ENCODE peak calls at places on chromosomes 7 and 10, in six cellular contexts. One of them, this sample, is unnamed.

GRCh38 chr7:32179567-32179966 is 109.4 kb upstream of the PDE1C start:
- DNase-seq in body of pancreas: no peak
- DNase-seq in A549: no peak
- DNase-seq in neural progenitor cell: no peak
- DNase-seq in mammary epithelial cell: no peak
- DNase-seq in SK-N-SH: no peak
- DNase-seq in this sample: no peak

GRCh38 chr7:3725145-3725544 is 424.1 kb downstream of the SDK1 start:
- DNase-seq in mammary epithelial cell: no peak
- DNase-seq in neural progenitor cell: no peak
- DNase-seq in A549: no peak
- DNase-seq in body of pancreas: peak
- DNase-seq in SK-N-SH: no peak
- DNase-seq in this sample: no peak

GRCh38 chr7:51045319-51046102 is 262.8 kb upstream of the GRB10 start:
- DNase-seq in A549: peak
- DNase-seq in mammary epithelial cell: peak
- DNase-seq in SK-N-SH: no peak
- DNase-seq in neural progenitor cell: no peak
- DNase-seq in body of pancreas: peak
- DNase-seq in this sample: no peak

GRCh38 chr10:110704906-110705476 is 60.9 kb downstream of the RBM20 start:
- DNase-seq in neural progenitor cell: no peak
- DNase-seq in A549: no peak
- DNase-seq in body of pancreas: no peak
- DNase-seq in mammary epithelial cell: no peak
- DNase-seq in SK-N-SH: no peak
- DNase-seq in this sample: no peak

GRCh38 chr7:20359397-20359963 is 28.8 kb downstream of the ITGB8 start:
- DNase-seq in body of pancreas: no peak
- DNase-seq in A549: no peak
- DNase-seq in SK-N-SH: no peak
- DNase-seq in mammary epithelial cell: peak
- DNase-seq in neural progenitor cell: no peak
- DNase-seq in this sample: no peak

GRCh38 chr10:71372882-71373495 is 23.7 kb upstream of the CDH23 start:
- DNase-seq in body of pancreas: no peak
- DNase-seq in mammary epithelial cell: no peak
- DNase-seq in A549: no peak
- DNase-seq in neural progenitor cell: no peak
- DNase-seq in SK-N-SH: no peak
- DNase-seq in this sample: no peak

GRCh38 chr7:50308301-50309129 is 4.0 kb downstream of the IKZF1 start:
- DNase-seq in body of pancreas: no peak
- DNase-seq in SK-N-SH: no peak
- DNase-seq in A549: no peak
- DNase-seq in mammary epithelial cell: no peak
- DNase-seq in neural progenitor cell: peak
- DNase-seq in this sample: no peak

GRCh38 chr7:106114735-106115383 is 2.7 kb upstream of the SYPL1 start:
- DNase-seq in A549: no peak
- DNase-seq in body of pancreas: no peak
- DNase-seq in SK-N-SH: no peak
- DNase-seq in mammary epithelial cell: no peak
- DNase-seq in neural progenitor cell: no peak
- DNase-seq in this sample: no peak

GRCh38 chr7:73865738-73866445 is 4.9 kb downstream of the TMEM270 start:
- DNase-seq in A549: peak
- DNase-seq in mammary epithelial cell: no peak
- DNase-seq in neural progenitor cell: peak
- DNase-seq in body of pancreas: peak
- DNase-seq in SK-N-SH: peak
- DNase-seq in this sample: no peak

GRCh38 chr10:33638401-33638800 is 303.9 kb upstream of the NRP1 start:
- DNase-seq in neural progenitor cell: no peak
- DNase-seq in A549: no peak
- DNase-seq in SK-N-SH: peak
- DNase-seq in body of pancreas: no peak
- DNase-seq in mammary epithelial cell: no peak
- DNase-seq in this sample: no peak

GRCh38 chr7:1505731-1506550 is 1.8 kb upstream of the INTS1 start:
- DNase-seq in mammary epithelial cell: no peak
- DNase-seq in SK-N-SH: no peak
- DNase-seq in neural progenitor cell: no peak
- DNase-seq in A549: peak
- DNase-seq in body of pancreas: peak
- DNase-seq in this sample: no peak

GRCh38 chr7:93036807-93037206 is 81.0 kb downstream of the SAMD9 start:
- DNase-seq in neural progenitor cell: no peak
- DNase-seq in body of pancreas: no peak
- DNase-seq in A549: no peak
- DNase-seq in SK-N-SH: no peak
- DNase-seq in mammary epithelial cell: peak
- DNase-seq in this sample: no peak

GRCh38 chr7:46131916-46132795 is 211.1 kb upstream of the IGFBP3 start:
- DNase-seq in SK-N-SH: no peak
- DNase-seq in mammary epithelial cell: peak
- DNase-seq in neural progenitor cell: peak
- DNase-seq in A549: peak
- DNase-seq in body of pancreas: no peak
- DNase-seq in this sample: no peak

GRCh38 chr7:34837316-34837715 is 179.3 kb downstream of the NPSR1 start:
- DNase-seq in SK-N-SH: no peak
- DNase-seq in mammary epithelial cell: no peak
- DNase-seq in A549: no peak
- DNase-seq in body of pancreas: no peak
- DNase-seq in neural progenitor cell: no peak
- DNase-seq in this sample: no peak

GRCh38 chr10:4460267-4460666 is 365.7 kb upstream of the AKR1E2 start:
- DNase-seq in mammary epithelial cell: no peak
- DNase-seq in neural progenitor cell: no peak
- DNase-seq in A549: no peak
- DNase-seq in body of pancreas: no peak
- DNase-seq in SK-N-SH: no peak
- DNase-seq in this sample: no peak

GRCh38 chr7:105885386-105886111 is 9.2 kb upstream of the ATXN7L1 start:
- DNase-seq in neural progenitor cell: no peak
- DNase-seq in SK-N-SH: peak
- DNase-seq in A549: no peak
- DNase-seq in mammary epithelial cell: no peak
- DNase-seq in body of pancreas: peak
- DNase-seq in this sample: no peak

GRCh38 chr10:34967411-34967880 is 122.7 kb downstream of the CUL2 start:
- DNase-seq in body of pancreas: peak
- DNase-seq in mammary epithelial cell: no peak
- DNase-seq in A549: no peak
- DNase-seq in SK-N-SH: no peak
- DNase-seq in neural progenitor cell: no peak
- DNase-seq in this sample: peak

GRCh38 chr10:61899663-61899996 is 1.9 kb upstream of the ARID5B start:
- DNase-seq in neural progenitor cell: no peak
- DNase-seq in A549: no peak
- DNase-seq in mammary epithelial cell: no peak
- DNase-seq in body of pancreas: no peak
- DNase-seq in SK-N-SH: no peak
- DNase-seq in this sample: no peak

GRCh38 chr10:61899045-61899444 is 2.5 kb upstream of the ARID5B start:
- DNase-seq in A549: no peak
- DNase-seq in mammary epithelial cell: peak
- DNase-seq in neural progenitor cell: no peak
- DNase-seq in body of pancreas: no peak
- DNase-seq in SK-N-SH: peak
- DNase-seq in this sample: no peak

GRCh38 chr10:61897671-61898434 is 3.6 kb upstream of the ARID5B start:
- DNase-seq in A549: peak
- DNase-seq in mammary epithelial cell: no peak
- DNase-seq in SK-N-SH: peak
- DNase-seq in body of pancreas: peak
- DNase-seq in neural progenitor cell: peak
- DNase-seq in this sample: no peak

GRCh38 chr10:61896854-61897661 is 4.4 kb upstream of the ARID5B start:
- DNase-seq in body of pancreas: peak
- DNase-seq in SK-N-SH: peak
- DNase-seq in mammary epithelial cell: no peak
- DNase-seq in A549: peak
- DNase-seq in neural progenitor cell: peak
- DNase-seq in this sample: no peak

GRCh38 chr10:61898435-61898778 is 3.1 kb upstream of the ARID5B start:
- DNase-seq in neural progenitor cell: no peak
- DNase-seq in A549: no peak
- DNase-seq in mammary epithelial cell: no peak
- DNase-seq in SK-N-SH: no peak
- DNase-seq in body of pancreas: no peak
- DNase-seq in this sample: no peak
- H3K4me3 ChIP-seq in neural progenitor cell: no peak
- H3K4me3 ChIP-seq in A549: no peak
- H3K4me3 ChIP-seq in mammary epithelial cell: no peak
- H3K4me3 ChIP-seq in SK-N-SH: peak
- H3K4me3 ChIP-seq in body of pancreas: no peak
- H3K4me3 ChIP-seq in this sample: no peak

DNA sequence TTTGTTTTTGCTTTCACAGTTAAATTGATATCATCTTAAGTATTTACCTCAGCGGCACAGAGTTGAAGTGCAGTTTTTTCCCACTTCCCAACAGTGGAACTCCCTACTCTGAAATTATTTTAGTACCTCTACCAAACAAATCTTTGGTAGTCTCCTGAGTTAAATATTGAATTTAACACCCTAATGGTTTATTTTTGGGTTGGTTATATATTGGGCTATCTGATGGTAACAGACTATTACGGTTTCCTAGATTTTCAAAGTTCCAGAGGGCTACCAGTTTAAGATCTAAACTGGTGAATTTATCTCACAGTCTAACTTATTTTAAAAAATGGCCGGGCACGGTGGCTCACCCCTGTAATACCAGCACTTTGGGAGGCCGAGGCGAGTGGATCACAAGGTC is 1.3 kb downstream of the ZNF277 start:
- DNase-seq in SK-N-SH: no peak
- DNase-seq in body of pancreas: no peak
- DNase-seq in neural progenitor cell: no peak
- DNase-seq in mammary epithelial cell: no peak
- DNase-seq in A549: no peak
- DNase-seq in this sample: no peak
- H3K4me3 ChIP-seq in SK-N-SH: peak
- H3K4me3 ChIP-seq in body of pancreas: no peak
- H3K4me3 ChIP-seq in neural progenitor cell: peak
- H3K4me3 ChIP-seq in mammary epithelial cell: no peak
- H3K4me3 ChIP-seq in A549: peak
- H3K4me3 ChIP-seq in this sample: no peak

DNA sequence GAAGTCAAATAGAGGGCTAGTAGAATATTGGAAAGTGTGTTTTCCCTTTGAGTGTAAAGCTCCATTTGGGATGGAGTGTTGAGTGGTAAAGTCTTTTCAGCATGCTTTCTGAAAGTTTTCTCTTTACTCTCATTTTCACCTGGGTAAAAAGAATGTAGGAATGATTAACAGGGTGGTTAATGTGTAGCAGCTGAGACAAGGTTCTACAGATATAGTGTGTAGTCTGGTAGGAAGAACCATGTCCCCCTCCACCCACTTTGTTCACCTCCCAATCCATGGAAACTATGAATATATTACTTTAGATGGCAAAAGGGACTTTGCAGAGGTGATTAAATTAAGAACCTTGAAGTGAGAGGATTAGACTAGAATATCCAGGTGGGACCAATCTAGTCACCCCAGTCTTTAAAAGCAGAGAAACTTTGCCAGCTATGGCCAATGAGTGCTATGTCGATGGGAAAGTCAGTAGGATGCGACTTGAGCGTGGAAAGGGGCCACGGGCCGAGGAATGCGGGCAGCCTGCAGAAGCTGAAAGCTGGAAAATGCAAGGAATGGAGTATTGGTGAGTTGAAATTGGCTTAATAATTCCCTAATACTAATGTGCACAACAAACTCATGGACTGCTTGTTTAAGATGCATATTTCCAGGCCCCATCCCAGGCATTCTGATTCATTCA is 166.3 kb upstream of the AHR start:
- DNase-seq in SK-N-SH: no peak
- DNase-seq in neural progenitor cell: no peak
- DNase-seq in mammary epithelial cell: no peak
- DNase-seq in body of pancreas: no peak
- DNase-seq in A549: no peak
- DNase-seq in this sample: no peak
- H3K4me3 ChIP-seq in SK-N-SH: no peak
- H3K4me3 ChIP-seq in neural progenitor cell: no peak
- H3K4me3 ChIP-seq in mammary epithelial cell: no peak
- H3K4me3 ChIP-seq in body of pancreas: no peak
- H3K4me3 ChIP-seq in A549: no peak
- H3K4me3 ChIP-seq in this sample: no peak

GRCh38 chr7:52085610-52086009 is 769.0 kb upstream of the COBL start:
- DNase-seq in body of pancreas: no peak
- DNase-seq in neural progenitor cell: no peak
- DNase-seq in mammary epithelial cell: no peak
- DNase-seq in SK-N-SH: no peak
- DNase-seq in A549: no peak
- DNase-seq in this sample: no peak

GRCh38 chr7:52091101-52091500 is 774.5 kb upstream of the COBL start:
- DNase-seq in A549: no peak
- DNase-seq in neural progenitor cell: no peak
- DNase-seq in SK-N-SH: no peak
- DNase-seq in body of pancreas: no peak
- DNase-seq in mammary epithelial cell: no peak
- DNase-seq in this sample: no peak

GRCh38 chr7:52088008-52088787 is 771.6 kb upstream of the COBL start:
- DNase-seq in body of pancreas: no peak
- DNase-seq in A549: no peak
- DNase-seq in mammary epithelial cell: no peak
- DNase-seq in neural progenitor cell: peak
- DNase-seq in SK-N-SH: peak
- DNase-seq in this sample: no peak
- H3K4me3 ChIP-seq in body of pancreas: no peak
- H3K4me3 ChIP-seq in A549: no peak
- H3K4me3 ChIP-seq in mammary epithelial cell: no peak
- H3K4me3 ChIP-seq in neural progenitor cell: peak
- H3K4me3 ChIP-seq in SK-N-SH: no peak
- H3K4me3 ChIP-seq in this sample: no peak

GRCh38 chr7:35967366-35968139 is 166.7 kb downstream of the SEPTIN7 start:
- DNase-seq in body of pancreas: no peak
- DNase-seq in SK-N-SH: peak
- DNase-seq in A549: no peak
- DNase-seq in neural progenitor cell: no peak
- DNase-seq in mammary epithelial cell: no peak
- DNase-seq in this sample: no peak
- H3K4me3 ChIP-seq in body of pancreas: no peak
- H3K4me3 ChIP-seq in SK-N-SH: no peak
- H3K4me3 ChIP-seq in A549: no peak
- H3K4me3 ChIP-seq in neural progenitor cell: no peak
- H3K4me3 ChIP-seq in mammary epithelial cell: no peak
- H3K4me3 ChIP-seq in this sample: no peak

This sample was measured in skeletal muscle cell.